ENCODE peak calls at places on chromosomes 16 and 17, in five cellular contexts. One of them, this sample, is unnamed.
A peak's percentile ranks its signal among the peaks of the same experiment; 100 is the strongest.

GRCh38 chr16:56032072-56032471 is 156.9 kb upstream of the CES5A start:
- ATAC-seq in GM12878: no peak
- ATAC-seq in Panc1: no peak
- ATAC-seq in HepG2: no peak
- ATAC-seq in upper lobe of left lung: no peak
- ATAC-seq in this sample: no peak

GRCh38 chr17:73760186-73760758 is 116.0 kb upstream of the SDK2 start:
- ATAC-seq in Panc1: no peak
- ATAC-seq in upper lobe of left lung: no peak
- ATAC-seq in GM12878: no peak
- ATAC-seq in HepG2: peak; percentile 35
- ATAC-seq in this sample: no peak

GRCh38 chr16:58684001-58684353 is 593 bp downstream of the SLC38A7 start:
- ATAC-seq in Panc1: peak; percentile 22
- ATAC-seq in upper lobe of left lung: peak; percentile 11
- ATAC-seq in HepG2: peak; percentile 54
- ATAC-seq in GM12878: peak; percentile 36
- ATAC-seq in this sample: peak; percentile 19

GRCh38 chr17:27241346-27241946 is 52.5 kb upstream of the WSB1 start:
- ATAC-seq in Panc1: no peak
- ATAC-seq in HepG2: no peak
- ATAC-seq in GM12878: peak; percentile 76
- ATAC-seq in upper lobe of left lung: no peak
- ATAC-seq in this sample: no peak

GRCh38 chr17:46179375-46179999 is 13.7 kb downstream of the KANSL1 start:
- ATAC-seq in Panc1: no peak
- ATAC-seq in HepG2: no peak
- ATAC-seq in upper lobe of left lung: peak; percentile 53
- ATAC-seq in GM12878: peak; percentile 79
- ATAC-seq in this sample: no peak

GRCh38 chr17:2954898-2955445 is 108.4 kb downstream of the OR1D5 start:
- ATAC-seq in upper lobe of left lung: no peak
- ATAC-seq in GM12878: peak; percentile 50
- ATAC-seq in HepG2: peak; percentile 76
- ATAC-seq in Panc1: peak; percentile 80
- ATAC-seq in this sample: no peak

GRCh38 chr17:8210761-8211458 is 535 bp upstream of the AURKB start:
- ATAC-seq in GM12878: peak; percentile 45
- ATAC-seq in HepG2: peak; percentile 62
- ATAC-seq in upper lobe of left lung: no peak
- ATAC-seq in Panc1: peak; percentile 6
- ATAC-seq in this sample: no peak

GRCh38 chr17:63960006-63960405 is 12.7 kb downstream of the SCN4A start:
- ATAC-seq in HepG2: no peak
- ATAC-seq in Panc1: no peak
- ATAC-seq in GM12878: no peak
- ATAC-seq in upper lobe of left lung: no peak
- ATAC-seq in this sample: no peak

GRCh38 chr16:23920446-23920845 is 84.7 kb downstream of the PRKCB start:
- ATAC-seq in HepG2: no peak
- ATAC-seq in Panc1: no peak
- ATAC-seq in GM12878: no peak
- ATAC-seq in upper lobe of left lung: no peak
- ATAC-seq in this sample: no peak

GRCh38 chr17:75683467-75684041 is 16.4 kb downstream of the SAP30BP start:
- ATAC-seq in HepG2: peak; percentile 75
- ATAC-seq in Panc1: peak; percentile 79
- ATAC-seq in GM12878: no peak
- ATAC-seq in upper lobe of left lung: no peak
- ATAC-seq in this sample: no peak

GRCh38 chr16:4646773-4647660 is 22.4 kb downstream of the MGRN1 start:
- ATAC-seq in upper lobe of left lung: no peak
- ATAC-seq in GM12878: no peak
- ATAC-seq in Panc1: no peak
- ATAC-seq in HepG2: no peak
- ATAC-seq in this sample: no peak

GRCh38 chr16:83924686-83925085 is 25.8 kb downstream of the MLYCD start:
- ATAC-seq in HepG2: no peak
- ATAC-seq in upper lobe of left lung: no peak
- ATAC-seq in Panc1: no peak
- ATAC-seq in GM12878: no peak
- ATAC-seq in this sample: no peak

GRCh38 chr16:30585022-30585399 is 486 bp downstream of the ZNF785 start:
- ATAC-seq in HepG2: no peak
- ATAC-seq in upper lobe of left lung: peak; percentile 1
- ATAC-seq in Panc1: no peak
- ATAC-seq in GM12878: peak; percentile 65
- ATAC-seq in this sample: no peak

GRCh38 chr17:1989135-1989534 is 36.0 kb downstream of the RTN4RL1 start:
- ATAC-seq in Panc1: no peak
- ATAC-seq in GM12878: no peak
- ATAC-seq in upper lobe of left lung: no peak
- ATAC-seq in HepG2: no peak
- ATAC-seq in this sample: peak; percentile 93

GRCh38 chr17:56478836-56479447 is 114.6 kb upstream of the NOG start:
- ATAC-seq in HepG2: peak; percentile 73
- ATAC-seq in Panc1: peak; percentile 58
- ATAC-seq in GM12878: peak; percentile 73
- ATAC-seq in upper lobe of left lung: no peak
- ATAC-seq in this sample: no peak

GRCh38 chr17:59427425-59427921 is 96.0 kb downstream of the YPEL2 start:
- ATAC-seq in upper lobe of left lung: peak; percentile 52
- ATAC-seq in HepG2: no peak
- ATAC-seq in Panc1: no peak
- ATAC-seq in GM12878: peak; percentile 73
- ATAC-seq in this sample: peak; percentile 35

GRCh38 chr16:14004031-14004718 is 66.9 kb upstream of the MRTFB start:
- ATAC-seq in GM12878: no peak
- ATAC-seq in upper lobe of left lung: peak; percentile 19
- ATAC-seq in Panc1: no peak
- ATAC-seq in HepG2: peak; percentile 19
- ATAC-seq in this sample: peak; percentile 29
- H3K27ac ChIP-seq in GM12878: no peak overlapping the region
- H3K27ac ChIP-seq in upper lobe of left lung: peak overlapping the region; percentile 35
- H3K27ac ChIP-seq in Panc1: peak overlapping the region; percentile 55
- H3K27ac ChIP-seq in HepG2: no peak overlapping the region
- H3K27ac ChIP-seq in this sample: peak overlapping the region; percentile 53

GRCh38 chr17:16380640-16381495 is at the start of gene UBB:
- ATAC-seq in HepG2: peak; percentile 90
- ATAC-seq in upper lobe of left lung: peak; percentile 98
- ATAC-seq in Panc1: peak; percentile 95
- ATAC-seq in GM12878: peak; percentile 97
- ATAC-seq in this sample: peak; percentile 99
- TF ChIP-seq POLR2AphosphoS5 in HepG2: peak; percentile 100
- TF ChIP-seq POLR2AphosphoS5 in upper lobe of left lung: peak; percentile 99
- TF ChIP-seq POLR2AphosphoS5 in Panc1: peak; percentile 99
- TF ChIP-seq POLR2AphosphoS5 in GM12878: peak; percentile 100
- TF ChIP-seq POLR2AphosphoS5 in this sample: peak; percentile 100

GRCh38 chr17:44774271-44775135 is 15.7 kb downstream of the ADAM11 start:
- ATAC-seq in upper lobe of left lung: peak; percentile 86
- ATAC-seq in Panc1: peak; percentile 68
- ATAC-seq in HepG2: peak; percentile 71
- ATAC-seq in GM12878: peak; percentile 73
- ATAC-seq in this sample: peak; percentile 44
- H3K27ac ChIP-seq in upper lobe of left lung: peak overlapping the region; percentile 37
- H3K27ac ChIP-seq in Panc1: no peak overlapping the region
- H3K27ac ChIP-seq in HepG2: peak overlapping the region; percentile 28
- H3K27ac ChIP-seq in GM12878: no peak overlapping the region
- H3K27ac ChIP-seq in this sample: peak overlapping the region; percentile 77

GRCh38 chr17:12133183-12133582 is 112.5 kb downstream of the MAP2K4 start:
- ATAC-seq in upper lobe of left lung: no peak
- ATAC-seq in GM12878: no peak
- ATAC-seq in HepG2: no peak
- ATAC-seq in Panc1: no peak
- ATAC-seq in this sample: no peak

GRCh38 chr17:12134101-12134500 is 113.4 kb downstream of the MAP2K4 start:
- ATAC-seq in Panc1: no peak
- ATAC-seq in HepG2: no peak
- ATAC-seq in upper lobe of left lung: no peak
- ATAC-seq in GM12878: no peak
- ATAC-seq in this sample: no peak

GRCh38 chr17:12134587-12134986 is 113.9 kb downstream of the MAP2K4 start:
- ATAC-seq in HepG2: no peak
- ATAC-seq in Panc1: no peak
- ATAC-seq in upper lobe of left lung: no peak
- ATAC-seq in GM12878: no peak
- ATAC-seq in this sample: no peak

DNA sequence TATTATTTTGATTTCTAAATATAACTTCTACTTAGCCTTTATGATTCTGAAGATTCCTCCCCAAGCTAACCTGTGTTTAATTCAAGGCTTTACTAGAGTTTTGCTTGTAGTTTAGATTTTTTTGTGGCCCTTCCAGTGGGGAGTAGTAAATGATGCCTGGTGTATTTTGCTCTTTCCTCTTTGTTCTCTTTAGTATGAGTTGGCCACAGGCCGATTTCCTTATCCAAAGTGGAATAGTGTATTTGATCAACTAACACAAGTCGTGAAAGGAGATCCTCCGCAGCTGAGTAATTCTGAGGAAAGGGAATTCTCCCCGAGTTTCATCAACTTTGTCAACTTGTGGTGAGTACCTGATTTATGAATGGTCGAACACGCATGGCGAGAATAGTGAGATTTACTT is 108.3 kb downstream of the MAP2K4 start:
- ATAC-seq in HepG2: no peak
- ATAC-seq in upper lobe of left lung: no peak
- ATAC-seq in GM12878: no peak
- ATAC-seq in Panc1: no peak
- ATAC-seq in this sample: no peak
- TF ChIP-seq POLR2AphosphoS5 in HepG2: no peak
- TF ChIP-seq POLR2AphosphoS5 in upper lobe of left lung: no peak
- TF ChIP-seq POLR2AphosphoS5 in GM12878: no peak
- TF ChIP-seq POLR2AphosphoS5 in Panc1: no peak
- TF ChIP-seq POLR2AphosphoS5 in this sample: no peak

DNA sequence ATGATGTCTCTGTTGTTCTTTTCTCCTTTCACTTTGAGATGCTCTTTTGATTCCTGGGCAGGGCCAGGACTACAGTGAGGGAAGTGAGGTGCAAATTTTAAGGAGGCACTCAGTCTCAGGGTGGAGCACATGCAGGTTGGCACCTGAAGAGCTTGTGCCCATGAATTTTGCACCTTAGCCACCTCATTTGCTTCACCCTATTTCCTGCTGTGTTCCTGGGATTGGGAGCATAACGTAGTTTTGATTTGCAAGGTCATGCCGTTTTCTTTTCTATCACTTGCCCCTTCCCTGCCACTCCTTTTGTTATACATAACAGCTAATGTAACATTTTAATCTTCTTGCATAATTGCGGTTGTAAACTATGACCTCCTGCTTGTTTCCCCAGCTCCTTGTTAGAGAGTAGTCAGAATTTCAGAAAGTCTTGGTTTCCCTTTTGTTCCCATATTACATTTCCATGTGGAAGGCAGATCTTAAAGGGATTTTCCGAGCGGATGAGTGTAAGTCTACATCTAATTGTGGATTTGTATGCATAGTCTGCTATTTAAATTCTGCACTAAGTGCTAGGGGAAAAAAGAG is 9.8 kb downstream of the PMFBP1 start:
- ATAC-seq in GM12878: no peak
- ATAC-seq in Panc1: no peak
- ATAC-seq in upper lobe of left lung: no peak
- ATAC-seq in HepG2: no peak
- ATAC-seq in this sample: no peak
- H3K27ac ChIP-seq in GM12878: no peak overlapping the region
- H3K27ac ChIP-seq in Panc1: no peak overlapping the region
- H3K27ac ChIP-seq in upper lobe of left lung: no peak overlapping the region
- H3K27ac ChIP-seq in HepG2: no peak overlapping the region
- H3K27ac ChIP-seq in this sample: no peak overlapping the region

GRCh38 chr17:31269597-31269996 is 27.4 kb downstream of the OMG start:
- ATAC-seq in GM12878: no peak
- ATAC-seq in HepG2: no peak
- ATAC-seq in upper lobe of left lung: peak; percentile 79
- ATAC-seq in Panc1: peak; percentile 97
- ATAC-seq in this sample: peak; percentile 52
- TF ChIP-seq POLR2AphosphoS5 in GM12878: no peak
- TF ChIP-seq POLR2AphosphoS5 in HepG2: no peak
- TF ChIP-seq POLR2AphosphoS5 in upper lobe of left lung: no peak
- TF ChIP-seq POLR2AphosphoS5 in Panc1: no peak
- TF ChIP-seq POLR2AphosphoS5 in this sample: no peak

GRCh38 chr16:88444826-88445582 is 8.1 kb upstream of the ZFPM1 start:
- ATAC-seq in HepG2: no peak
- ATAC-seq in upper lobe of left lung: no peak
- ATAC-seq in GM12878: no peak
- ATAC-seq in Panc1: no peak
- ATAC-seq in this sample: no peak
- H3K27ac ChIP-seq in HepG2: no peak overlapping the region
- H3K27ac ChIP-seq in upper lobe of left lung: no peak overlapping the region
- H3K27ac ChIP-seq in GM12878: no peak overlapping the region
- H3K27ac ChIP-seq in Panc1: no peak overlapping the region
- H3K27ac ChIP-seq in this sample: no peak overlapping the region

GRCh38 chr16:22325598-22326368 is 28.6 kb downstream of the POLR3E start:
- ATAC-seq in upper lobe of left lung: no peak
- ATAC-seq in GM12878: no peak
- ATAC-seq in Panc1: no peak
- ATAC-seq in HepG2: no peak
- ATAC-seq in this sample: no peak
- TF ChIP-seq POLR2AphosphoS5 in upper lobe of left lung: no peak
- TF ChIP-seq POLR2AphosphoS5 in GM12878: no peak
- TF ChIP-seq POLR2AphosphoS5 in Panc1: no peak
- TF ChIP-seq POLR2AphosphoS5 in HepG2: no peak
- TF ChIP-seq POLR2AphosphoS5 in this sample: no peak

DNA sequence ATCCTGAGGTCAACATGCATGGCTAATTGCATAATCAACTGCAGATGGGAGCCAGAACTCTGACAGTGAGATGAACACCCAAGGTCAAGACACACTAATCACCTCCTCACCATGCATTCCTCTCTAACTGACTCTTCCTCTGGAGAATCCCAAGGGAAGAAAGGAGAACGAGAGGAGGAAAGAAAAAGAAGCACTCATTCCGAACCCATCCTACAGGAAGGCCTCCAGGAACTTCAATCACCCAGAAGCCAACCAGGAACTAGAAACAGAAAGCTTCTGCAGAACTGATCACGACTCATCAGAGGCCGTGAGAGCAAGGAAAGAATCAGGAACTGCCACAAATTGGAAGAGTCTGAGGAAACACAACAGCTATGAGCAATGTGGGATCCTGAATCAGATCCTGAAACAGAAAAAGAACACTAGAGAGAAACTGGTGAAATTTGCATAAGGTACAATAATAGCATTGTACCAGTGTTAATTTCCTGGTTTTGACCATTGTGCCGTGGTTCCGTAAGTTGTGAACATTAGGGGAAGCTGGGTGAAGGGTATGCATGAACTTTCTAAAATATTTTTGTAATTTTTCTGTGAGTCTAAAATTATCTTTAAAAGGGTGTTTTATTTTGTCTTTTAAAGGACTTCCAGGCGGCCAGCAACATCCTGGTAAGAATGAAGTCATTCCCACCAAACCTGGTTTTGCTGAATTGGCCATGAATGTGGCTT is 10.0 kb upstream of the BEAN1 start:
- ATAC-seq in HepG2: no peak
- ATAC-seq in GM12878: no peak
- ATAC-seq in Panc1: no peak
- ATAC-seq in upper lobe of left lung: no peak
- ATAC-seq in this sample: no peak
- H3K27ac ChIP-seq in HepG2: no peak overlapping the region
- H3K27ac ChIP-seq in GM12878: no peak overlapping the region
- H3K27ac ChIP-seq in Panc1: no peak overlapping the region
- H3K27ac ChIP-seq in upper lobe of left lung: no peak overlapping the region
- H3K27ac ChIP-seq in this sample: no peak overlapping the region